ENCODE peak calls at places on chromosomes 3 and 15, in five cellular contexts. A is esophagus muscularis mucosa, G is neural progenitor cell, V is HCT116, O is endodermal cell. C is an unnamed sample.

GRCh38 chr15:73889053-73889452 is 15.7 kb downstream of the TBC1D21 start:
- DNase-seq in O (no peak), G (no peak), A (no peak), V (no peak), C (no peak)

GRCh38 chr3:53730565-53730964 is 115.7 kb downstream of the CHDH start:
- DNase-seq in A (no peak), O (no peak), V (no peak), G (no peak), C (no peak)

GRCh38 chr3:57673158-57673557 is 19.7 kb downstream of the DENND6A start:
- DNase-seq in V (no peak), A (no peak), G (no peak), O (no peak), C (no peak)

GRCh38 chr15:101175396-101175795 is 76.5 kb downstream of the CHSY1 start:
- DNase-seq in A (no peak), V (no peak), O (no peak), G (no peak), C (no peak)

GRCh38 chr15:68543546-68544008 is 35.2 kb upstream of the CORO2B start:
- DNase-seq in V (no peak), G (no peak), A (no peak), O (no peak), C (no peak)

GRCh38 chr3:174859756-174860155 is 622 bp downstream of the NAALADL2 start:
- DNase-seq in G (no peak), A (no peak), O (no peak), V (no peak), C (no peak)

GRCh38 chr15:62209322-62209721 is 44.2 kb upstream of the C2CD4B start:
- DNase-seq in V (no peak), A (peak; percentile 64), G (no peak), O (peak; percentile 85), C (peak; percentile 73)

GRCh38 chr3:39383190-39383912 is at the start of gene SLC25A38:
- DNase-seq in G (peak; percentile 93), A (peak; percentile 96), V (peak; percentile 83), O (peak; percentile 92), C (no peak)

GRCh38 chr3:167814441-167814951 is 79.0 kb downstream of the SERPINI1 start:
- DNase-seq in O (no peak), G (no peak), A (no peak), V (no peak), C (no peak)

GRCh38 chr3:48130321-48130881 is 57.8 kb downstream of the CDC25A start:
- DNase-seq in G (no peak), O (no peak), V (no peak), A (no peak), C (no peak)

GRCh38 chr15:43948691-43949325 is 122.0 kb downstream of the WDR76 start:
- DNase-seq in G (no peak), O (no peak), A (peak; percentile 31), V (no peak), C (no peak)

GRCh38 chr3:67783281-67784250 is 129.2 kb upstream of the SUCLG2 start:
- DNase-seq in G (no peak), V (no peak), A (no peak), O (no peak), C (no peak)

GRCh38 chr15:65896231-65896630 is 26.9 kb downstream of the RAB11A start:
- DNase-seq in A (no peak), V (no peak), O (no peak), G (no peak), C (no peak)

GRCh38 chr15:26624128-26624527 is 148.7 kb downstream of the GABRB3 start:
- DNase-seq in G (no peak), A (peak; percentile 60), V (no peak), O (no peak), C (no peak)

GRCh38 chr15:48674876-48675275 is 29.4 kb upstream of the FBN1 start:
- DNase-seq in O (no peak), A (no peak), G (no peak), V (no peak), C (no peak)

GRCh38 chr15:29874977-29875376 is 52.7 kb upstream of the TJP1 start:
- DNase-seq in V (no peak), G (no peak), A (no peak), O (no peak), C (no peak)

GRCh38 chr15:76337047-76337738 is 620 bp downstream of the ISL2 start:
- DNase-seq in V (no peak), O (peak; percentile 59), A (no peak), G (peak; percentile 39), C (no peak)

GRCh38 chr3:151156618-151157216 is 46.3 kb downstream of the GPR171 start:
- DNase-seq in V (peak; percentile 71), G (peak; percentile 85), A (no peak), O (no peak), C (peak; percentile 14)

GRCh38 chr3:47586746-47587145 is 8.1 kb upstream of the CSPG5 start:
- DNase-seq in O (no peak), G (no peak), A (no peak), V (no peak), C (no peak)

GRCh38 chr3:12400795-12401194 is 83.5 kb upstream of the TSEN2 start:
- DNase-seq in V (peak; percentile 21), O (no peak), A (no peak), G (no peak), C (no peak)

GRCh38 chr15:91426412-91426811 is 326.4 kb downstream of the SV2B start:
- DNase-seq in A (no peak), G (no peak), O (no peak), V (no peak), C (peak; percentile 94)

GRCh38 chr15:66044837-66045236 is 175.5 kb downstream of the RAB11A start:
- DNase-seq in V (no peak), G (no peak), O (no peak), A (no peak), C (no peak)

GRCh38 chr3:195870442-195870841 is 37.9 kb downstream of the TNK2 start:
- DNase-seq in G (no peak), A (no peak), O (no peak), V (no peak), C (peak; percentile 34)

GRCh38 chr15:43150171-43150929 is 17.0 kb downstream of the TMEM62 start:
- DNase-seq in G (no peak), A (no peak), O (no peak), V (no peak), C (peak; percentile 99)

GRCh38 chr3:189948724-189949045 is 172.0 kb downstream of the P3H2 start:
- DNase-seq in O (no peak), G (no peak), V (no peak), A (no peak), C (no peak)

GRCh38 chr15:67761343-67761742 is 64.0 kb upstream of the SKOR1 start:
- DNase-seq in A (peak; percentile 66), V (no peak), O (no peak), G (no peak), C (no peak)

DNA sequence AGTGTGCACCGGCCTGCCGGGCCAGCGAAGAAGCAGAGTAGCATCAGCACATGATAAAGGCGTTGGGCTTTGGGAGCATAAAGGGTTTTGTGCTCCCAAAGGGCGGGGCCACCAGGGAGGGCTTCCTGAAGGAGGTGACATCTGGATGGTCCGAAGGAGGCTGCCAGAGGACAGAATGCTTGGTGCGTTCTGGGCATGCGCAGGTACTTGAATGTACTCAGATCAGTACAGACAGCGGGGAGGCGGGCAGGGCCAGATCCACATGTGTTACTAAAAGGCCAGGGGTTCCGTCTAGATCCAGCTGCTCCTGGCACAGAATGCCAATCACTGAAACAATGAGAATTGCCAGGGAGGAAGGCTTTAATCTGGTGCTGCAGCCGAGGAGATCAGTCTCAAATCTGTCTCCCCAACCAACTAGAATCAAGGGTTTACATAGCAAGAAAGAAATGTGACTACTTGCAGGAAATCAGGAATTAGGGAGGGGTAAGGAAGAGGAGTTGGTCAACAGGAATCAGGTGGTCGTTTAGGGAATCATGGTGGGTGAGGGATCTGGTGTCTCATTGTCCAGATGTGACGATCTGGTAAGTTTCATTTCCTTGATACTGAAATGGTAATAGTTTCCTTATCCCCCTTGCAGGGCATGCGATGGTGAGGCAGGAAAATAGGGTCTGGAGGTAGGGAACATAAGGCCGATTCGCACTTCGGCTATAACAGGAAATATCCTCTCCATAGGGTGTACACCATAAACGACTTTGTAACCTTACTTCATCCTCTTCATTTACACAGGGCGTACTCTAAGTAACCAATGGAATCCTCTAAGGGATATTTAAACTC is at the start of the genes LRRC34 and LRRIQ4:
- DNase-seq in A (no peak), O (peak; percentile 94), V (no peak), G (peak; percentile 78), C (no peak)
- H3K27ac ChIP-seq in A (peak within 1 kb of the TSS; percentile 84), O (peak within 1 kb of the TSS; percentile 83), V (no peak within 1 kb of the TSS), G (peak within 1 kb of the TSS; percentile 59), C (no peak within 1 kb of the TSS)

GRCh38 chr15:71761649-71762048 is 48.7 kb upstream of the NR2E3 start:
- DNase-seq in G (no peak), A (no peak), O (no peak), V (peak; percentile 76), C (peak; percentile 68)
- H3K27ac ChIP-seq in G (no peak overlapping the region), A (no peak overlapping the region), O (no peak overlapping the region), V (peak overlapping the region; percentile 25), C (peak overlapping the region; percentile 65)

GRCh38 chr3:177832862-177833261 is 635.6 kb upstream of the TBL1XR1 start:
- DNase-seq in A (no peak), O (no peak), G (no peak), V (no peak), C (no peak)

GRCh38 chr3:177831361-177831760 is 634.1 kb upstream of the TBL1XR1 start:
- DNase-seq in G (no peak), A (no peak), V (no peak), O (no peak), C (no peak)

GRCh38 chr3:177835008-177835407 is 637.7 kb upstream of the TBL1XR1 start:
- DNase-seq in A (no peak), O (peak; percentile 64), G (no peak), V (peak; percentile 64), C (peak; percentile 60)

GRCh38 chr3:177835917-177836316 is 638.6 kb upstream of the TBL1XR1 start:
- DNase-seq in A (no peak), V (no peak), O (no peak), G (no peak), C (peak; percentile 65)

GRCh38 chr3:177833392-177833791 is 636.1 kb upstream of the TBL1XR1 start:
- DNase-seq in V (no peak), G (no peak), O (no peak), A (no peak), C (no peak)
- H3K27ac ChIP-seq in V (no peak overlapping the region), G (no peak overlapping the region), O (no peak overlapping the region), A (peak overlapping the region; percentile 53), C (no peak overlapping the region)

DNA sequence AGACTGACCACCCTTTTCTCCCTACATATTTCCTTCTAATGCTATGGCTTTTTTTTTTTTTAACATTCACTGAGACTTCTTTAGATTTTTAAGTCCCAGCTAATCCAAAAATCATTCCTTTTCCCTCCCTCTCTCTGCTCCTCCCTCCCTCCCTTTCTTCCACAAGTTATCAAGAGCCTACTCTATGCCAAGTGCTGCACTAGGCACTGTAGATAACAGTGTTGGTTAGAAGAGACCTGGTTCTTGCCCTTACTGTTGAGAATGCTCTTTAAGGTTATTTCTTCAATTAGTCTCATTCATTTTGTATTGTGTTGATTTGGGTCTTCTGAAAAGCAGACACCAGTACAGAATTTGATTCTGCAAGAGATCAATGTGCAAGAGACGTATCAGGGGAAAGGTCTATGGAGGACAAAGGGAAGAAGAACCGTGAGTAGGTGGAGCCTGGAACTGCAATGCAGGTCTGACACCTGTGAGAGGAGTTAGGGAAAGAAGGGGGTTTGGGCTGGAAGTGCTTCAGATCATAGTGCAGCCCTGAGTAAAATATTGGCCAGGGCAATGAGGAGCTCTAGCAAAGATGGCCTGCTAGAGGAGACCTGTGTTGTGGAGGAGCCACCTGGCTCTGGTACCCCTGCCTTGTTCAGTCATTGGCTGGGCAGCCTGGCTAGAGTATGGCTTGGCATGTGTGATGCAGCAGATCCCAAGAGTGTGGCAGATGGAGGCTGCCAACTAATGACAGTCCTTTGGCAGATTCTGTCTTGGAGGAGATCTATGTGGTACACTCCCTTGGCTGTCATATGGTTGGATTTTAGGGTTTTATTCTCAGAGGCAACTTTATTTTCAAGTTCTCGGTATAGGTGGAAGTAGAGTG is 9.7 kb upstream of the PCOLCE2 start:
- DNase-seq in G (no peak), O (no peak), V (no peak), A (no peak), C (no peak)
- H3K27ac ChIP-seq in G (no peak overlapping the region), O (no peak overlapping the region), V (no peak overlapping the region), A (no peak overlapping the region), C (no peak overlapping the region)

C was measured in epithelial cell of prostate.